ENCODE peak calls at places on chromosomes 5 and 9, in nine cellular contexts. Y, H, L, I, M, C, U, O and A are unnamed samples.

GRCh38 chr9:68595868-68596267 is 55.2 kb upstream of the TMEM252 start:
- DNase-seq in Y (no peak), H (no peak), L (no peak), I (no peak), M (no peak), C (no peak), U (no peak), O (no peak), A (no peak)

GRCh38 chr9:6968271-6968670 is 210.5 kb downstream of the KDM4C start:
- DNase-seq in Y (no peak), H (no peak), L (no peak), I (peak; percentile 40), M (no peak), C (no peak), U (no peak), O (no peak), A (no peak)

GRCh38 chr9:133786371-133786753 is 48.2 kb upstream of the SARDH start:
- DNase-seq in Y (no peak), H (no peak), L (no peak), I (no peak), M (peak; percentile 3), C (no peak), U (no peak), O (no peak), A (no peak)

GRCh38 chr9:37944266-37944650 is 40.3 kb upstream of the SLC25A51 start:
- DNase-seq in Y (no peak), H (no peak), L (no peak), I (peak; percentile 14), M (no peak), C (no peak), U (no peak), O (no peak), A (peak; percentile 38)

GRCh38 chr5:106127341-106127781 is 1543.4 kb downstream of the EFNA5 start:
- DNase-seq in Y (no peak), H (no peak), L (no peak), I (no peak), M (no peak), C (no peak), U (peak; percentile 13), O (no peak), A (no peak)

GRCh38 chr5:584846-585245 is 27.3 kb upstream of the CEP72 start:
- DNase-seq in Y (peak; percentile 31), H (no peak), L (no peak), I (no peak), M (no peak), C (no peak), U (no peak), O (no peak), A (no peak)

GRCh38 chr9:107286057-107286456 is 3.0 kb downstream of the RAD23B start:
- DNase-seq in Y (no peak), H (no peak), L (no peak), I (peak; percentile 55), M (no peak), C (peak; percentile 24), U (peak; percentile 52), O (no peak), A (no peak)

GRCh38 chr9:90659626-90660364 is 17.2 kb upstream of the DIRAS2 start:
- DNase-seq in Y (no peak), H (no peak), L (no peak), I (peak; percentile 36), M (no peak), C (peak; percentile 7), U (peak; percentile 66), O (no peak), A (no peak)

GRCh38 chr9:9412241-9412640 is 1200.6 kb downstream of the PTPRD start:
- DNase-seq in Y (no peak), H (no peak), L (no peak), I (no peak), M (no peak), C (no peak), U (no peak), O (no peak), A (no peak)

GRCh38 chr9:93065321-93065720 is 6.8 kb downstream of the SUSD3 start:
- DNase-seq in Y (no peak), H (no peak), L (no peak), I (no peak), M (no peak), C (no peak), U (no peak), O (no peak), A (no peak)

GRCh38 chr9:36154213-36154952 is 14.8 kb upstream of the CCIN start:
- DNase-seq in Y (peak; percentile 76), H (no peak), L (no peak), I (peak; percentile 91), M (no peak), C (peak; percentile 82), U (peak; percentile 29), O (peak; percentile 41), A (no peak)

GRCh38 chr5:36575367-36575781 is 31.0 kb upstream of the SLC1A3 start:
- DNase-seq in Y (no peak), H (no peak), L (no peak), I (peak; percentile 50), M (no peak), C (peak; percentile 86), U (peak; percentile 45), O (no peak), A (no peak)

GRCh38 chr9:89527084-89527483 is 29.2 kb upstream of the SEMA4D start:
- DNase-seq in Y (no peak), H (peak; percentile 35), L (no peak), I (no peak), M (no peak), C (no peak), U (no peak), O (peak; percentile 41), A (no peak)

GRCh38 chr5:132430736-132431135 is 59.8 kb downstream of the IRF1 start:
- DNase-seq in Y (no peak), H (no peak), L (no peak), I (no peak), M (no peak), C (no peak), U (no peak), O (no peak), A (no peak)

GRCh38 chr5:88680253-88681132 is 202.5 kb downstream of the MEF2C start:
- DNase-seq in Y (peak; percentile 86), H (peak; percentile 76), L (no peak), I (peak; percentile 74), M (peak; percentile 67), C (peak; percentile 37), U (peak; percentile 80), O (peak; percentile 71), A (peak; percentile 77)

GRCh38 chr5:88683506-88684135 is 199.4 kb downstream of the MEF2C start:
- DNase-seq in Y (no peak), H (no peak), L (no peak), I (peak; percentile 28), M (peak; percentile 32), C (no peak), U (peak; percentile 39), O (no peak), A (no peak)

GRCh38 chr5:88681402-88681801 is 201.6 kb downstream of the MEF2C start:
- DNase-seq in Y (no peak), H (no peak), L (no peak), I (no peak), M (no peak), C (no peak), U (no peak), O (no peak), A (no peak)

GRCh38 chr5:88684136-88684500 is 198.9 kb downstream of the MEF2C start:
- DNase-seq in Y (no peak), H (no peak), L (no peak), I (no peak), M (no peak), C (no peak), U (no peak), O (no peak), A (no peak)

GRCh38 chr5:88682797-88683496 is 200.0 kb downstream of the MEF2C start:
- DNase-seq in Y (no peak), H (no peak), L (no peak), I (no peak), M (no peak), C (no peak), U (no peak), O (no peak), A (no peak)
- H3K4me3 ChIP-seq in Y (no peak overlapping the region), H (no peak overlapping the region), L (no peak overlapping the region), I (no peak overlapping the region), M (no peak overlapping the region), C (no peak overlapping the region), U (no peak overlapping the region), O (no peak overlapping the region), A (no peak overlapping the region)

DNA sequence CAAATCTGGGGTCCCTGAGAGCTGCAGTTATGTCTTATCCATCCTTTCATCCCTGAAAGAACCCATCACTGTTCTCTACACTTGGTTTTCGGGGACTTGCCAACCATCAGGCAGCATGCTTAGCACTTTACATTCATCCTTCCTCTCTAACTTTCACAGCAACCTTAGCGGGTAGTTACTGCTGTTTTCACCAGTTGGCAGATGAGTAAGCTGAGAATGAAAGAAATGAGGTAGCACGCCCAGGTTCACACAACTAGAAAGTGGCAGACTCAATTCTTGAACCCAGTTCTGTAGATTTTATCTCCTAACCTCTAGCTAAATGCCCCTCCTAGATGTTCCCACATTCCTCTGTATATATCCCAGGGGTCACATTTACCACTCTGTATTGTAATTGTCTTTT is 342.0 kb upstream of the WWC1 start:
- DNase-seq in Y (no peak), H (no peak), L (no peak), I (peak; percentile 60), M (no peak), C (no peak), U (no peak), O (no peak), A (no peak)
- H3K4me1 ChIP-seq in Y (no peaks in the 10 kb centered on the region), H (no peaks in the 10 kb centered on the region), L (peaks cover 16% of the 10 kb centered on the region), I (peaks cover 72% of the 10 kb centered on the region), M (no peaks in the 10 kb centered on the region), C (no peaks in the 10 kb centered on the region), U (no peaks in the 10 kb centered on the region), O (no peaks in the 10 kb centered on the region), A (peaks cover 37% of the 10 kb centered on the region)

DNA sequence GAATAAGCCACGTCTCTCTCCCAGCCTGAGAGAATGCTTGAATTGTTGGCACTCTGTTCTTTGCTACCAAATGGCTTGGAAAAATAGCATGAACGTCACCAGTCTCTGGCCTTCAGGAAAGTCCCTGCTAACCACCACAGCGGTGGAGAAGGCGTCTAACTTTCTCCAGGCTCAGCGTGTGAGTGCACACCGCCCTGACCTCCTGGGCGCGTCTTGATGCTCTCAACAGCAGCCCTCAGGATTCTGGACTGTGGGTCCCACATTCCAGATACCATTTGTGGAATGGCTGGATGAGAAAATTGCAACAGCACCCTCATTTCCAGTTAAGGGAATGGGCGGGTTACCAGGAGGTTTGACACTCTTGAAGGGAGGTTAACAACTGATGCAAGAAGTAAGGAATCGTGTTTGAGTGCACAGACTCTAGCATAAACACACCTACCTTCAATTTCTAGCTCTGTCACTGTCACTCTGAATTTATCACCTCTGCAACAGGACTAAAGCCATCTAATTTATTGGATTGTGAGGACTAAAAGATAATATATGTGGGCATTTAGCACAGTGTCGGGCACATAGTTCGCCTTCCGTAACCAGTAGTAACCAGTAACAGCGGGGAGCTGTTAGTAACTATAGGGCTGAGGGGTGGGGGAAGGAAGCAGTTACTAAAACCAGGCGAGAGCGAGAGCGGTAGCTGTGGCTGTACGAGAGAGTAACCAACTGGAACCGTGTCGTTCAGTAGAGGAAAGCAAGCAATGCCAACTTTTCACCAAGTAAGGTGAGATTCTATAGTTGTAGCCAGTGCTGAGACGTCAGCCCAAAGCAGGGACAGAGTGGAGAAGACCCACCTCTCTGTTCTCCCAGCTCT is 807 bp upstream of the PLGRKT start:
- DNase-seq in Y (no peak), H (peak; percentile 44), L (no peak), I (peak; percentile 64), M (peak; percentile 49), C (peak; percentile 35), U (no peak), O (no peak), A (no peak)
- H3K27me3 ChIP-seq in Y (no peaks in the 10 kb centered on the region), H (no peaks in the 10 kb centered on the region), L (no peaks in the 10 kb centered on the region), I (no peaks in the 10 kb centered on the region), M (no peaks in the 10 kb centered on the region), C (no peaks in the 10 kb centered on the region), U (no peaks in the 10 kb centered on the region), O (no peaks in the 10 kb centered on the region), A (no peaks in the 10 kb centered on the region)

GRCh38 chr9:135909371-135909770 is 2.0 kb upstream of the CAMSAP1 start:
- DNase-seq in Y (peak; percentile 37), H (no peak), L (no peak), I (no peak), M (no peak), C (no peak), U (no peak), O (no peak), A (no peak)
- H3K4me3 ChIP-seq in Y (peak overlapping the region; percentile 76), H (no peak overlapping the region), L (no peak overlapping the region), I (no peak overlapping the region), M (no peak overlapping the region), C (no peak overlapping the region), U (peak overlapping the region; percentile 75), O (peak overlapping the region; percentile 81), A (no peak overlapping the region)